ENCODE peak calls at places on chromosomes 7 and 10, in ten cellular contexts. D is cardiac muscle cell; P is activated naive CD4-positive, alpha-beta T cell; U is NCI-H460; G is activated CD4-positive, alpha-beta T cell treated with anti-CD3 and anti-CD28 coated beads, Interleukin-2, amount 50 U/mL, for 24 hours; E is ACHN; W is endodermal cell; M is A673; Z is choroid plexus epithelial cell; F is NCI-H2171. L is an unnamed sample.

GRCh38 chr7:99029481-99030144 is 114.3 kb downstream of the SMURF1 start:
- DNase-seq in U (no peak), D (no peak), M (no peak), P (no peak), F (no peak), Z (no peak), G (no peak), E (no peak), W (no peak), L (no peak)

GRCh38 chr7:107958764-107959526 is 44.0 kb downstream of the LAMB1 start:
- DNase-seq in F (no peak), M (peak), W (no peak), Z (peak), E (no peak), D (no peak), G (no peak), P (no peak), U (no peak), L (peak)

GRCh38 chr7:1569016-1569415 is 816 bp downstream of the PSMG3 start:
- DNase-seq in F (no peak), D (no peak), Z (peak), U (peak), G (no peak), W (no peak), P (no peak), M (peak), E (peak), L (peak)

GRCh38 chr10:95755511-95756004 is 405 bp upstream of the ENTPD1 start:
- DNase-seq in E (peak), G (no peak), D (peak), M (no peak), F (no peak), W (peak), U (no peak), Z (peak), P (no peak), L (no peak)

GRCh38 chr10:24000271-24000813 is 208.6 kb upstream of the KIAA1217 start:
- DNase-seq in P (no peak), F (no peak), D (no peak), M (peak), Z (no peak), U (no peak), E (no peak), G (no peak), W (no peak), L (peak)

GRCh38 chr7:151783958-151784575 is 92.8 kb downstream of the PRKAG2 start:
- DNase-seq in F (no peak), E (no peak), G (no peak), D (no peak), M (no peak), Z (no peak), U (no peak), W (no peak), P (no peak), L (no peak)

GRCh38 chr10:73439605-73440298 is 6.4 kb upstream of the MSS51 start:
- DNase-seq in G (no peak), W (no peak), E (peak), F (no peak), Z (peak), M (no peak), D (no peak), P (no peak), U (no peak), L (peak)

GRCh38 chr7:97006951-97007861 is 1.9 kb downstream of the DLX6 start:
- DNase-seq in E (no peak), Z (no peak), W (peak), P (no peak), M (no peak), D (no peak), F (no peak), G (no peak), U (no peak), L (no peak)

GRCh38 chr7:112112822-112113255 is 93.4 kb downstream of the DOCK4 start:
- DNase-seq in P (no peak), U (no peak), E (no peak), M (no peak), G (no peak), D (no peak), F (no peak), Z (peak), W (no peak), L (peak)

L was measured in amniotic epithelial cell.